ENCODE peak calls at places on chromosomes 5 and 9, in nine cellular contexts. H is adrenal gland, T is GM12892, Y is heart left ventricle, C is HCT116, Q is lower leg skin, P is breast epithelium, X is transverse colon, S is sigmoid colon. J is an unnamed sample.

GRCh38 chr5:163649522-163649921 is 144.1 kb downstream of the MAT2B start:
- DNase-seq in H (no peak), T (no peak), Y (no peak), C (peak; percentile 19), Q (no peak), P (no peak), X (no peak), S (no peak), J (no peak)

GRCh38 chr9:137313956-137314560 is 12.0 kb upstream of the NRARP start:
- DNase-seq in H (no peak), T (no peak), Y (no peak), C (no peak), Q (no peak), P (peak; percentile 44), X (no peak), S (peak; percentile 52), J (peak; percentile 25)

GRCh38 chr9:36970007-36970888 is 63.8 kb downstream of the PAX5 start:
- DNase-seq in H (no peak), T (no peak), Y (no peak), C (no peak), Q (peak; percentile 78), P (no peak), X (no peak), S (no peak), J (no peak)

GRCh38 chr9:78103971-78104433 is 72.4 kb upstream of the GNAQ start:
- DNase-seq in H (no peak), T (no peak), Y (no peak), C (no peak), Q (no peak), P (no peak), X (no peak), S (no peak), J (no peak)

GRCh38 chr5:78530342-78531096 is 118.1 kb downstream of the LHFPL2 start:
- DNase-seq in H (peak; percentile 82), T (no peak), Y (no peak), C (no peak), Q (no peak), P (no peak), X (no peak), S (no peak), J (peak; percentile 37)

GRCh38 chr9:35675732-35676392 is 2.1 kb downstream of the CA9 start:
- DNase-seq in H (no peak), T (no peak), Y (peak; percentile 78), C (no peak), Q (no peak), P (no peak), X (peak; percentile 54), S (no peak), J (no peak)

GRCh38 chr9:94480205-94480604 is 74.7 kb upstream of the PCAT7 start:
- DNase-seq in H (no peak), T (no peak), Y (no peak), C (no peak), Q (no peak), P (no peak), X (no peak), S (no peak), J (no peak)

GRCh38 chr9:5786370-5787127 is 46.4 kb downstream of the ERMP1 start:
- DNase-seq in H (no peak), T (no peak), Y (no peak), C (no peak), Q (no peak), P (no peak), X (no peak), S (no peak), J (no peak)

GRCh38 chr9:3059781-3060468 is 216.0 kb upstream of the PUM3 start:
- DNase-seq in H (no peak), T (no peak), Y (no peak), C (no peak), Q (no peak), P (no peak), X (no peak), S (no peak), J (no peak)

GRCh38 chr9:19698960-19699359 is 89.9 kb downstream of the SLC24A2 start:
- DNase-seq in H (no peak), T (no peak), Y (no peak), C (no peak), Q (no peak), P (no peak), X (no peak), S (no peak), J (no peak)

GRCh38 chr9:33917036-33917435 is 100.1 kb downstream of the UBE2R2 start:
- DNase-seq in H (no peak), T (no peak), Y (no peak), C (no peak), Q (no peak), P (no peak), X (no peak), S (no peak), J (no peak)
- TF ChIP-seq POLR2A in H (no peak), T (no peak), Y (no peak), C (no peak), Q (no peak), P (no peak), X (no peak), S (no peak), J (no peak)

GRCh38 chr9:131628821-131629197 is 83.5 kb downstream of the PRRT1B start:
- DNase-seq in H (no peak), T (no peak), Y (no peak), C (no peak), Q (no peak), P (no peak), X (no peak), S (no peak), J (no peak)

GRCh38 chr9:131631254-131631653 is 85.9 kb downstream of the PRRT1B start:
- DNase-seq in H (no peak), T (no peak), Y (no peak), C (no peak), Q (no peak), P (no peak), X (no peak), S (no peak), J (no peak)

GRCh38 chr9:131629827-131630205 is 84.5 kb downstream of the PRRT1B start:
- DNase-seq in H (no peak), T (no peak), Y (no peak), C (no peak), Q (no peak), P (no peak), X (no peak), S (no peak), J (no peak)

GRCh38 chr9:131627846-131628820 is 82.8 kb downstream of the PRRT1B start:
- DNase-seq in H (peak; percentile 94), T (no peak), Y (no peak), C (no peak), Q (no peak), P (no peak), X (peak; percentile 94), S (no peak), J (no peak)

GRCh38 chr9:131630206-131630831 is 85.0 kb downstream of the PRRT1B start:
- DNase-seq in H (no peak), T (peak; percentile 39), Y (no peak), C (no peak), Q (no peak), P (no peak), X (peak; percentile 60), S (no peak), J (no peak)
- TF ChIP-seq POLR2A in H (no peak), T (peak; percentile 71), Y (no peak), C (no peak), Q (no peak), P (no peak), X (no peak), S (no peak), J (no peak)

GRCh38 chr5:69093771-69094570 is at the start of gene SLC30A5:
- DNase-seq in H (peak; percentile 100), T (peak; percentile 88), Y (peak; percentile 99), C (peak; percentile 99), Q (peak; percentile 99), P (peak; percentile 97), X (peak; percentile 99), S (peak; percentile 100), J (peak; percentile 95)
- TF ChIP-seq POLR2A in H (peak; percentile 96), T (peak; percentile 93), Y (peak; percentile 58), C (peak; percentile 77), Q (no peak), P (peak; percentile 44), X (peak; percentile 91), S (no peak), J (peak; percentile 97)

DNA sequence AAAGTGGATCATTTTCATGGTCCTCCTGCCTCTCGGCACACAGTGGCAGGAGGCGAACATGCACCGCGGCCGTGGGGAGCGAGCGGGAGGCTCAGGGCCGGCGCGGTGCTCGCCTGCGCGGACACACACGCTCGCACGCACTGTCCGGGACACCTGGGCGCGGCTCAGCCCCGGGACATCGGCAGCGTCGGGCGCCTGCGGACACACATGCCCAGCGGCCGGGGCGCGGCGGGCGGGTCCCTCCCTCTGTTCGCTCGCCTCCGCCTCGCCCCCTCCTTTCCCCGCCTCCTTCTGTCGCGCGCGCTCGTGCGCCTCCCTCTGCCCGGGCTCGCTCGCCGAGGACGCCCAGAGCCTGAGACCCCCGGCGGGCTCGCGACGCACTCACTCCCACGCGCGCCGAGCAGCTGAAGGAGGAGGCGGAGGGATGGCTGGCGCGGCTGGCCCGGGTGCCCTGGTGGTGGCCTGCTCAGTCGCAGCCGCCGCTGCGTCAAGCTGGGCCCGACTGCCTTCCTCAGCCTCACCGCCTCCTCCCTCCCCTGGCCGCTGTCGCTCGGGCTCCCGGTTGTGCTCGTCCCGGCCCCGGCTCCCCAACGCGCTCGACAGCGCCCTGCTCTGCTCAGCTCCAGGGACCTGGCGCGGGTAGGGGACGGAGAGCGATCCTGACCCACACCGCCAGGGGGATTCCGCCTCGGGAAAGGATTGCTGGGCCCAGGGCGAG is at the start of gene FRMD3:
- DNase-seq in H (peak; percentile 95), T (peak; percentile 33), Y (peak; percentile 94), C (peak; percentile 43), Q (peak; percentile 93), P (peak; percentile 67), X (peak; percentile 75), S (peak; percentile 90), J (peak; percentile 84)
- TF ChIP-seq POLR2A in H (peak; percentile 70), T (no peak), Y (no peak), C (no peak), Q (no peak), P (no peak), X (peak; percentile 52), S (no peak), J (peak; percentile 67)

GRCh38 chr9:136118061-136118366 is 661 bp downstream of the TMEM250 start:
- DNase-seq in H (peak; percentile 69), T (no peak), Y (peak; percentile 75), C (no peak), Q (no peak), P (no peak), X (no peak), S (no peak), J (no peak)
- TF ChIP-seq POLR2A in H (no peak), T (no peak), Y (no peak), C (no peak), Q (no peak), P (no peak), X (no peak), S (no peak), J (no peak)

J was measured in H54.